ENCODE peak calls at places on chromosome 21, in nine cellular contexts. S, E, B, Q, M, P, A, R and Z are unnamed samples.
A peak's percentile ranks its signal among the peaks of the same experiment; 100 is the strongest.

GRCh38 chr21:35274923-35275322 is 225.8 kb upstream of the RUNX1 start:
- DNase-seq in S (no peak), E (no peak), B (no peak), Q (no peak), M (no peak), P (no peak), A (no peak), R (no peak), Z (no peak)

GRCh38 chr21:37749132-37749531 is 167.1 kb downstream of the KCNJ6 start:
- DNase-seq in S (no peak), E (no peak), B (no peak), Q (no peak), M (no peak), P (no peak), A (no peak), R (no peak), Z (no peak)

GRCh38 chr21:44556879-44557278 is 1.7 kb downstream of the KRTAP10-3 start:
- DNase-seq in S (no peak), E (peak; percentile 37), B (no peak), Q (no peak), M (no peak), P (no peak), A (no peak), R (no peak), Z (no peak)

GRCh38 chr21:45003331-45004058 is 63.7 kb downstream of the SLX9 start:
- DNase-seq in S (no peak), E (no peak), B (no peak), Q (no peak), M (peak; percentile 7), P (no peak), A (peak; percentile 35), R (no peak), Z (no peak)

GRCh38 chr21:37915941-37916794 is at the start of gene KCNJ6:
- DNase-seq in S (peak; percentile 57), E (peak; percentile 83), B (peak; percentile 69), Q (no peak), M (peak; percentile 87), P (peak; percentile 24), A (no peak), R (peak; percentile 74), Z (no peak)

GRCh38 chr21:14306143-14306907 is 76.6 kb downstream of the HSPA13 start:
- DNase-seq in S (no peak), E (no peak), B (no peak), Q (no peak), M (no peak), P (no peak), A (no peak), R (no peak), Z (no peak)

GRCh38 chr21:23394458-23394857 is 2212.8 kb downstream of the MRPL39 start:
- DNase-seq in S (no peak), E (no peak), B (no peak), Q (no peak), M (no peak), P (no peak), A (no peak), R (no peak), Z (no peak)

GRCh38 chr21:32653326-32653901 is 41.2 kb upstream of the CFAP298 start:
- DNase-seq in S (peak; percentile 51), E (no peak), B (no peak), Q (no peak), M (peak; percentile 40), P (peak; percentile 19), A (no peak), R (no peak), Z (no peak)